ENCODE peak calls at places on chromosomes 3 and 15, in six cellular contexts. K is astrocyte of the cerebellum, Q is HFF-Myc, N is epithelial cell of esophagus, I is endothelial cell, V is NB4. M is an unnamed sample.

GRCh38 chr3:43091481-43091880 is 14.4 kb downstream of the POMGNT2 start:
- DNase-seq in K (no peak), Q (no peak), N (no peak), I (no peak), V (no peak), M (no peak)

GRCh38 chr3:107684431-107684925 is 161.7 kb downstream of the BBX start:
- DNase-seq in K (no peak), Q (no peak), N (no peak), I (no peak), V (no peak), M (no peak)

GRCh38 chr15:68797157-68797556 is 23.5 kb downstream of the ANP32A start:
- DNase-seq in K (no peak), Q (no peak), N (no peak), I (no peak), V (no peak), M (peak; percentile 76)

GRCh38 chr15:80957976-80958375 is 31.6 kb downstream of the MESD start:
- DNase-seq in K (no peak), Q (no peak), N (peak; percentile 59), I (no peak), V (no peak), M (no peak)

GRCh38 chr3:5726618-5727017 is 539.1 kb downstream of the EDEM1 start:
- DNase-seq in K (no peak), Q (no peak), N (no peak), I (no peak), V (no peak), M (no peak)

GRCh38 chr3:83063457-83063856 is 1302.0 kb upstream of the GBE1 start:
- DNase-seq in K (no peak), Q (no peak), N (no peak), I (no peak), V (no peak), M (no peak)

GRCh38 chr3:46059432-46059831 is 32.1 kb upstream of the XCR1 start:
- DNase-seq in K (no peak), Q (no peak), N (no peak), I (no peak), V (peak; percentile 26), M (peak; percentile 35)

GRCh38 chr3:17845026-17845425 is 102.6 kb upstream of the TBC1D5 start:
- DNase-seq in K (no peak), Q (no peak), N (peak; percentile 32), I (no peak), V (no peak), M (no peak)

GRCh38 chr3:1183320-1184048 is 90.7 kb downstream of the CNTN6 start:
- DNase-seq in K (peak; percentile 73), Q (no peak), N (peak; percentile 1), I (no peak), V (no peak), M (no peak)

GRCh38 chr3:52359116-52359855 is 43.2 kb downstream of the DNAH1 start:
- DNase-seq in K (no peak), Q (no peak), N (no peak), I (no peak), V (no peak), M (no peak)

DNA sequence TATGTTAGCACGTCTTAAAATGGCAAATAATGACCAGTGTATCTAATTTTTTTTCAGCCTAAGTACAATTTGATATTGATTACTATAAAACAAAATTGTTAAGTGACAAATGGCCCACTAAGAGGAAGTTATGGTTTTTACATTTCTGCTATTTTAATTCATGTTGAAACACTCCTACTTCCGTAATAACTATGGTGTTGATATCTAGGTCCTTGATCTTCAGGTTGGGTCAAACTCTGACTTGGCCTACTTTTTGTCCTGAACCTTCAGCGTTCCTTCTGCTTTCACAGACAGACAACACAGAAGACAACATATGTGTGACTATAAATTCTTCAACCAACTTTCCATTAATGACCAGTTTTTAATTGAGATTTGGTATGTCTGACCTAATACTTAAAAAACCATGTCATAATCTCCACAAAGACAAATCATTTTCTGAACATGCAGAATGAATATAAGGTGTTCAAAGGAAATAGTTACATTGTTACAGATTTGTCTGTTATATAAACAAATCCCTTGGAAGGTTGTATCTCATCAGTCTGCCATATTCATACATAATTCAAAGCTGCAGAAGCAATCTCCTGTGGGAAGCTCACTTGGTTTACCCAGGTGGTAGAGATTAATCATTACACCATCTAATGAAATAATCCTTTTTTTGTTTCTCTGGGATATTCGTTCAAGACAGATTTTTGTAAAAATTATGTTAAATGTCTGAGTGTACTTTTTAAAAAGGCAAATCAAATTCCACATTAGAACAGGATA is 92.1 kb upstream of the TSPAN3 start:
- DNase-seq in K (no peak), Q (no peak), N (no peak), I (no peak), V (peak; percentile 25), M (no peak)
- TF ChIP-seq CTCF in K (no peak), Q (no peak), N (no peak), I (no peak), V (no peak), M (no peak)

DNA sequence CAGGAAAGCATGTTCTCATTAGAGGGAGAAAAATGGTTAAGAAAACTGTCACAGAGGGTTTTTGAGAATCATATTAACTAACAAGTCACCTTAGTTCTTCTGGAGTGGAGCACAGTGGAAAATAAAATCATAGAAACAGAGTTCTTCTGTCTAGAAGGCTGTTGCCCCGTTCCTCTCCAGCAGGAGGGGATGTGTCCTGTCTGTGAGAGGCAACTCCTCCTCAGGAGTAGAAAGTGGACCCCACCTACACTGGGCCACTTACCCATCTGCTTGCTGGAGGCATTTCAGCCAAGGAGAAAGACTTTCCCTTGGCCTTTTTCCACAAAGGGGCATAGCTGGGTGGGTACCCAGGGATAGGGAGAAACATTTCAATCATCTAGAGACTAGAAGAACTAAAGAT is 106.6 kb downstream of the SSR3 start:
- DNase-seq in K (peak; percentile 6), Q (no peak), N (peak; percentile 43), I (peak; percentile 34), V (peak; percentile 13), M (peak; percentile 64)
- TF ChIP-seq CTCF in K (peak; percentile 71), Q (peak; percentile 55), N (peak; percentile 60), I (peak; percentile 40), V (peak; percentile 27), M (peak; percentile 56)

GRCh38 chr15:73156431-73157191 is 104.3 kb downstream of the NEO1 start:
- DNase-seq in K (no peak), Q (no peak), N (no peak), I (no peak), V (peak; percentile 1), M (no peak)
- TF ChIP-seq CTCF in K (no peak), Q (no peak), N (no peak), I (no peak), V (peak; percentile 8), M (no peak)

GRCh38 chr3:66989860-66990696 is 8.0 kb upstream of the KBTBD8 start:
- DNase-seq in K (no peak), Q (no peak), N (no peak), I (no peak), V (peak; percentile 24), M (peak; percentile 77)
- TF ChIP-seq CTCF in K (peak; percentile 13), Q (peak; percentile 25), N (no peak), I (no peak), V (peak; percentile 7), M (peak; percentile 62)

GRCh38 chr3:47799733-47800132 is 3.2 kb upstream of the DHX30 start:
- DNase-seq in K (no peak), Q (no peak), N (no peak), I (peak; percentile 11), V (peak; percentile 30), M (peak; percentile 28)
- TF ChIP-seq CTCF in K (no peak), Q (peak; percentile 23), N (peak; percentile 35), I (peak; percentile 44), V (peak; percentile 41), M (peak; percentile 55)

DNA sequence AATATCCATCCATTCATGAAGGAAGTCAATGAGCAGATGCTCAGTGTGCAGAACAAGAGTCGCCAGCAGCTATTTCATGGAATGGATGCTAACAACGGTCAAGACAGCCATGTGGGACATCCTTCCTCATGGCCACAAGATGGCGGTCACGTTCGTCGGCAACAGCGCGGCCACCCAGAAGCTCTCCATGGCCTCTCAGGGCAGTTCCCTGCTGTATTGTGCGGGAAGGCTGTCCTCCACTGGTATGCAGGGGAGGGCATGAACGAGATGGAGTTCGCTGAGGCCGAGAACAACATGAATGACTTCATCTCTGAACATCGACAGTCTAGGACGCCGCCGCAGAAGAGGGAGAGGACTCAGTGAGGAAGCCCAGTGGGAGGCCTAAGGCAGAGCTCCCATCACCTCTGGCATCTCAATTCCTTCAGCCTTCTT is 208.3 kb downstream of the TJP1 start:
- DNase-seq in K (no peak), Q (no peak), N (peak; percentile 6), I (no peak), V (peak; percentile 36), M (peak; percentile 13)
- TF ChIP-seq CTCF in K (no peak), Q (peak; percentile 32), N (peak; percentile 12), I (no peak), V (peak; percentile 49), M (peak; percentile 10)

GRCh38 chr3:15810702-15811101 is 12.9 kb upstream of the ANKRD28 start:
- DNase-seq in K (no peak), Q (no peak), N (no peak), I (no peak), V (no peak), M (peak; percentile 56)

GRCh38 chr3:15812183-15812582 is 14.4 kb upstream of the ANKRD28 start:
- DNase-seq in K (no peak), Q (no peak), N (peak; percentile 37), I (no peak), V (peak; percentile 41), M (peak; percentile 53)

GRCh38 chr3:15819043-15819442 is 21.3 kb upstream of the ANKRD28 start:
- DNase-seq in K (no peak), Q (no peak), N (no peak), I (no peak), V (no peak), M (no peak)

GRCh38 chr3:15819576-15819975 is 21.8 kb upstream of the ANKRD28 start:
- DNase-seq in K (no peak), Q (no peak), N (no peak), I (no peak), V (no peak), M (no peak)

GRCh38 chr3:15815696-15816095 is 17.9 kb upstream of the ANKRD28 start:
- DNase-seq in K (peak; percentile 78), Q (peak; percentile 42), N (peak; percentile 72), I (no peak), V (peak; percentile 47), M (peak; percentile 56)
- TF ChIP-seq CTCF in K (no peak), Q (no peak), N (peak; percentile 13), I (peak; percentile 45), V (no peak), M (peak; percentile 9)

M was measured in GM12865.